ENCODE peak calls at places on chromosomes 2 and 18, in seven cellular contexts. One of them, this sample, is unnamed.

GRCh38 chr2:199339826-199340605 is 117.7 kb downstream of the SATB2 start:
- DNase-seq in mesenchymal stem cell: no peak
- DNase-seq in IMR-90: peak; percentile 16
- DNase-seq in H9: no peak
- DNase-seq in mesendoderm: no peak
- DNase-seq in H1: no peak
- DNase-seq in trophoblast cell: no peak
- DNase-seq in this sample: no peak

GRCh38 chr18:808086-808485 is 4.0 kb downstream of the YES1 start:
- DNase-seq in IMR-90: peak; percentile 64
- DNase-seq in H1: no peak
- DNase-seq in mesendoderm: no peak
- DNase-seq in mesenchymal stem cell: no peak
- DNase-seq in H9: no peak
- DNase-seq in trophoblast cell: no peak
- DNase-seq in this sample: no peak

GRCh38 chr2:224401641-224402342 is at the start of gene FAM124B:
- DNase-seq in trophoblast cell: peak; percentile 39
- DNase-seq in mesendoderm: peak; percentile 59
- DNase-seq in mesenchymal stem cell: peak; percentile 98
- DNase-seq in H1: no peak
- DNase-seq in H9: no peak
- DNase-seq in IMR-90: peak; percentile 42
- DNase-seq in this sample: no peak

GRCh38 chr2:191443446-191443845 is 198.2 kb downstream of the MYO1B start:
- DNase-seq in mesendoderm: no peak
- DNase-seq in H9: no peak
- DNase-seq in trophoblast cell: no peak
- DNase-seq in IMR-90: no peak
- DNase-seq in mesenchymal stem cell: no peak
- DNase-seq in H1: no peak
- DNase-seq in this sample: no peak

GRCh38 chr2:146450131-146450530 is 1394.7 kb upstream of the ACVR2A start:
- DNase-seq in mesendoderm: no peak
- DNase-seq in IMR-90: no peak
- DNase-seq in H1: no peak
- DNase-seq in mesenchymal stem cell: no peak
- DNase-seq in H9: no peak
- DNase-seq in trophoblast cell: no peak
- DNase-seq in this sample: no peak

GRCh38 chr2:57882895-57883515 is 163.6 kb upstream of the VRK2 start:
- DNase-seq in IMR-90: no peak
- DNase-seq in trophoblast cell: peak; percentile 11
- DNase-seq in H9: no peak
- DNase-seq in mesendoderm: no peak
- DNase-seq in H1: no peak
- DNase-seq in mesenchymal stem cell: no peak
- DNase-seq in this sample: no peak

GRCh38 chr2:18752667-18753422 is 163.5 kb upstream of the NT5C1B start:
- DNase-seq in IMR-90: peak; percentile 24
- DNase-seq in trophoblast cell: no peak
- DNase-seq in H1: no peak
- DNase-seq in mesendoderm: no peak
- DNase-seq in H9: no peak
- DNase-seq in mesenchymal stem cell: peak; percentile 18
- DNase-seq in this sample: no peak

GRCh38 chr2:160570386-160570785 is 76.8 kb upstream of the RBMS1 start:
- DNase-seq in mesendoderm: no peak
- DNase-seq in H9: no peak
- DNase-seq in trophoblast cell: peak; percentile 12
- DNase-seq in mesenchymal stem cell: no peak
- DNase-seq in IMR-90: no peak
- DNase-seq in H1: no peak
- DNase-seq in this sample: no peak

GRCh38 chr2:209351636-209352035 is 72.2 kb upstream of the MAP2 start:
- DNase-seq in trophoblast cell: no peak
- DNase-seq in H9: no peak
- DNase-seq in IMR-90: no peak
- DNase-seq in mesenchymal stem cell: no peak
- DNase-seq in mesendoderm: no peak
- DNase-seq in H1: no peak
- DNase-seq in this sample: no peak

GRCh38 chr2:175154670-175155082 is 13.3 kb downstream of the ATF2 start:
- DNase-seq in trophoblast cell: no peak
- DNase-seq in H1: no peak
- DNase-seq in H9: no peak
- DNase-seq in IMR-90: peak; percentile 89
- DNase-seq in mesendoderm: no peak
- DNase-seq in mesenchymal stem cell: peak; percentile 89
- DNase-seq in this sample: no peak

GRCh38 chr18:62877448-62878221 is 162.3 kb downstream of the PHLPP1 start:
- DNase-seq in mesendoderm: peak; percentile 96
- DNase-seq in IMR-90: peak; percentile 65
- DNase-seq in H9: peak; percentile 42
- DNase-seq in mesenchymal stem cell: peak; percentile 47
- DNase-seq in H1: peak; percentile 63
- DNase-seq in trophoblast cell: peak; percentile 69
- DNase-seq in this sample: peak; percentile 61

GRCh38 chr2:14866953-14867352 is 234.4 kb downstream of the LRATD1 start:
- DNase-seq in IMR-90: no peak
- DNase-seq in mesendoderm: no peak
- DNase-seq in H1: no peak
- DNase-seq in H9: no peak
- DNase-seq in mesenchymal stem cell: no peak
- DNase-seq in trophoblast cell: no peak
- DNase-seq in this sample: no peak

GRCh38 chr2:109341904-109342303 is 212.9 kb downstream of the SH3RF3 start:
- DNase-seq in IMR-90: no peak
- DNase-seq in mesendoderm: no peak
- DNase-seq in mesenchymal stem cell: no peak
- DNase-seq in H9: no peak
- DNase-seq in H1: no peak
- DNase-seq in trophoblast cell: peak; percentile 71
- DNase-seq in this sample: no peak

GRCh38 chr2:120448961-120449421 is 103.1 kb downstream of the INHBB start:
- DNase-seq in IMR-90: no peak
- DNase-seq in H9: no peak
- DNase-seq in mesenchymal stem cell: no peak
- DNase-seq in mesendoderm: no peak
- DNase-seq in trophoblast cell: no peak
- DNase-seq in H1: no peak
- DNase-seq in this sample: no peak

GRCh38 chr2:228556707-228557106 is 375.2 kb upstream of the SPHKAP start:
- DNase-seq in IMR-90: peak; percentile 2
- DNase-seq in H9: no peak
- DNase-seq in mesenchymal stem cell: no peak
- DNase-seq in H1: no peak
- DNase-seq in trophoblast cell: no peak
- DNase-seq in mesendoderm: no peak
- DNase-seq in this sample: no peak

GRCh38 chr2:26721267-26722032 is 28.9 kb downstream of the KCNK3 start:
- DNase-seq in trophoblast cell: no peak
- DNase-seq in H9: peak; percentile 57
- DNase-seq in mesenchymal stem cell: no peak
- DNase-seq in IMR-90: no peak
- DNase-seq in H1: no peak
- DNase-seq in mesendoderm: no peak
- DNase-seq in this sample: no peak

GRCh38 chr18:58162127-58162526 is 118.1 kb downstream of the NEDD4L start:
- DNase-seq in H9: no peak
- DNase-seq in H1: no peak
- DNase-seq in mesendoderm: no peak
- DNase-seq in trophoblast cell: no peak
- DNase-seq in mesenchymal stem cell: no peak
- DNase-seq in IMR-90: no peak
- DNase-seq in this sample: no peak

GRCh38 chr2:239211391-239212094 is 189.3 kb downstream of the HDAC4 start:
- DNase-seq in mesendoderm: peak; percentile 67
- DNase-seq in IMR-90: no peak
- DNase-seq in mesenchymal stem cell: no peak
- DNase-seq in H9: no peak
- DNase-seq in H1: no peak
- DNase-seq in trophoblast cell: no peak
- DNase-seq in this sample: no peak

GRCh38 chr2:44169155-44169898 is 652 bp downstream of the PPM1B start:
- DNase-seq in IMR-90: peak; percentile 37
- DNase-seq in mesendoderm: peak; percentile 70
- DNase-seq in H9: no peak
- DNase-seq in H1: no peak
- DNase-seq in mesenchymal stem cell: peak; percentile 67
- DNase-seq in trophoblast cell: peak; percentile 55
- DNase-seq in this sample: peak; percentile 21

GRCh38 chr2:168612719-168613118 is 156.6 kb downstream of the CERS6 start:
- DNase-seq in IMR-90: no peak
- DNase-seq in mesendoderm: no peak
- DNase-seq in mesenchymal stem cell: no peak
- DNase-seq in trophoblast cell: no peak
- DNase-seq in H1: no peak
- DNase-seq in H9: no peak
- DNase-seq in this sample: no peak

GRCh38 chr2:168607992-168608391 is 151.9 kb downstream of the CERS6 start:
- DNase-seq in H9: no peak
- DNase-seq in trophoblast cell: no peak
- DNase-seq in IMR-90: peak; percentile 39
- DNase-seq in mesendoderm: no peak
- DNase-seq in H1: no peak
- DNase-seq in mesenchymal stem cell: peak; percentile 69
- DNase-seq in this sample: no peak

GRCh38 chr2:168611896-168612650 is 156.0 kb downstream of the CERS6 start:
- DNase-seq in IMR-90: no peak
- DNase-seq in trophoblast cell: no peak
- DNase-seq in mesendoderm: no peak
- DNase-seq in mesenchymal stem cell: peak; percentile 57
- DNase-seq in H9: no peak
- DNase-seq in H1: no peak
- DNase-seq in this sample: no peak

GRCh38 chr2:168611091-168611490 is 155.0 kb downstream of the CERS6 start:
- DNase-seq in mesenchymal stem cell: no peak
- DNase-seq in IMR-90: no peak
- DNase-seq in trophoblast cell: no peak
- DNase-seq in H9: no peak
- DNase-seq in H1: no peak
- DNase-seq in mesendoderm: no peak
- DNase-seq in this sample: no peak

GRCh38 chr2:168608796-168609195 is 152.7 kb downstream of the CERS6 start:
- DNase-seq in IMR-90: no peak
- DNase-seq in trophoblast cell: no peak
- DNase-seq in mesenchymal stem cell: no peak
- DNase-seq in mesendoderm: no peak
- DNase-seq in H9: no peak
- DNase-seq in H1: no peak
- DNase-seq in this sample: no peak
- H3K4ac ChIP-seq in IMR-90: no peak overlapping the region
- H3K4ac ChIP-seq in trophoblast cell: no peak overlapping the region
- H3K4ac ChIP-seq in mesenchymal stem cell: no peak overlapping the region
- H3K4ac ChIP-seq in mesendoderm: no peak overlapping the region
- H3K4ac ChIP-seq in H9: no peak overlapping the region
- H3K4ac ChIP-seq in H1: no peak overlapping the region
- H3K4ac ChIP-seq in this sample: no peak overlapping the region

GRCh38 chr2:88585969-88586368 is 41.3 kb downstream of the EIF2AK3 start:
- DNase-seq in trophoblast cell: no peak
- DNase-seq in mesendoderm: no peak
- DNase-seq in IMR-90: no peak
- DNase-seq in H1: no peak
- DNase-seq in H9: no peak
- DNase-seq in mesenchymal stem cell: no peak
- DNase-seq in this sample: no peak

GRCh38 chr2:88591684-88592083 is 35.6 kb downstream of the EIF2AK3 start:
- DNase-seq in IMR-90: no peak
- DNase-seq in mesendoderm: no peak
- DNase-seq in mesenchymal stem cell: no peak
- DNase-seq in H1: no peak
- DNase-seq in trophoblast cell: no peak
- DNase-seq in H9: no peak
- DNase-seq in this sample: no peak

GRCh38 chr2:88596141-88596830 is 31.0 kb downstream of the EIF2AK3 start:
- DNase-seq in trophoblast cell: no peak
- DNase-seq in mesenchymal stem cell: peak; percentile 18
- DNase-seq in IMR-90: no peak
- DNase-seq in mesendoderm: peak; percentile 81
- DNase-seq in H1: no peak
- DNase-seq in H9: no peak
- DNase-seq in this sample: no peak

DNA sequence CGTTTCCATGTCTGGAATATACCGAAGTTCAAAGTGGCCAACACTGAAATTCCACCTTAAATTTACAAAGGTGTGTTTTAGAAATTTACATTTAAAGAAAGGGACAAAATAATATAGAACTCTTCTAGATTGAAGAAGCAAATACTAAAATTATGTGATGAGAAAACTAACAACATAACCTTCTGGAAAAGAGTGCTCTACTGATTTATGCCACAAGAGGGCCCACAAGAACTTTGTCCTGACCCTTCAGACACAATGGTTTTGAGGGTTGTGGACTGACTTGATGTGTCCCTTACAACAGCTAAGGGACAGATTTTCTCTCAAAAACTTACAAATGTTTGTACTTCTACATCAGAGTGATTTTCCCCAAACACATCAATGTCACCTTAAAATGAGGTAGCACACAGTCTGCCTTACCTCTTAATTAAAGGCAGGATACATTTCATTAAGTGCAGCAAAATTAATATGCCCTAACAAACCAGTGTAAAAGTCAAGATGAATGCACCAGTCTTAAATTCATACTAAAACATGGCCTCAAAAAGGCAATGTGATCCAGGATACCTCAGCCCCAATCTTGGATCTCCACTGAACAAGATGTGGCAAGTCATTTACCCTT is 36.2 kb downstream of the EIF2AK3 start:
- DNase-seq in H1: no peak
- DNase-seq in IMR-90: peak; percentile 72
- DNase-seq in H9: peak; percentile 40
- DNase-seq in mesendoderm: peak; percentile 77
- DNase-seq in mesenchymal stem cell: peak; percentile 73
- DNase-seq in trophoblast cell: peak; percentile 84
- DNase-seq in this sample: peak; percentile 41
- H4K8ac ChIP-seq in H1: no peak overlapping the region
- H4K8ac ChIP-seq in IMR-90: no peak overlapping the region
- H4K8ac ChIP-seq in H9: no peak overlapping the region
- H4K8ac ChIP-seq in mesendoderm: peak overlapping the region; percentile 28
- H4K8ac ChIP-seq in mesenchymal stem cell: no peak overlapping the region
- H4K8ac ChIP-seq in trophoblast cell: no peak overlapping the region
- H4K8ac ChIP-seq in this sample: no peak overlapping the region

DNA sequence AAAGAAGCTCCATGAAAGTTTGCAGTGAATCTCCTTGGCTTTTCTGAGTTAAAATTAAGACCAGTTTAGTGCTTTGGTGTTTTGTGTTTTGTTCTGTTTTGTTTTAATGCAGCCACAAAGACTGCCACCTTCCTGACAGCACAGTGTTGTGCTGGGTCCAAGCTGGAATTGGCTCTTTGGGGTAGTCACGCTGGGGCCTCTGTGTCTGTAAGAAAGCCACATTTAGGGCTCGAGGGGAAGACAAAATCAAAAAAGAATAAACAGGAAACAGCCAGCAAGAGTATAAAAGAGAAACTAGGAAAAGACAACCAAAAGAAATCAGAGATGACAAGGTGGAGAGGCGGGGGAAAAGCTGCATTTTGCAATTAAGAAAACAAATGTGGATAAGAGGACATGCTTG is 396.3 kb downstream of the ARHGAP15 start:
- DNase-seq in IMR-90: no peak
- DNase-seq in H1: no peak
- DNase-seq in H9: no peak
- DNase-seq in mesendoderm: no peak
- DNase-seq in mesenchymal stem cell: peak; percentile 53
- DNase-seq in trophoblast cell: no peak
- DNase-seq in this sample: no peak
- H3K4ac ChIP-seq in IMR-90: peak overlapping the region; percentile 91
- H3K4ac ChIP-seq in H1: no peak overlapping the region
- H3K4ac ChIP-seq in H9: no peak overlapping the region
- H3K4ac ChIP-seq in mesendoderm: no peak overlapping the region
- H3K4ac ChIP-seq in mesenchymal stem cell: peak overlapping the region; percentile 49
- H3K4ac ChIP-seq in trophoblast cell: no peak overlapping the region
- H3K4ac ChIP-seq in this sample: no peak overlapping the region

GRCh38 chr18:31454066-31454708 is 6.6 kb downstream of the DSG3 start:
- DNase-seq in IMR-90: peak; percentile 69
- DNase-seq in mesenchymal stem cell: peak; percentile 83
- DNase-seq in mesendoderm: no peak
- DNase-seq in trophoblast cell: peak; percentile 23
- DNase-seq in H1: no peak
- DNase-seq in H9: no peak
- DNase-seq in this sample: no peak
- H4K8ac ChIP-seq in IMR-90: no peak overlapping the region
- H4K8ac ChIP-seq in mesenchymal stem cell: no peak overlapping the region
- H4K8ac ChIP-seq in mesendoderm: no peak overlapping the region
- H4K8ac ChIP-seq in trophoblast cell: no peak overlapping the region
- H4K8ac ChIP-seq in H1: no peak overlapping the region
- H4K8ac ChIP-seq in H9: no peak overlapping the region
- H4K8ac ChIP-seq in this sample: no peak overlapping the region